ENCODE peak calls at places on chromosome 6, in four cellular contexts. H is transverse colon; X is SJSA1; J is effector memory CD4-positive, alpha-beta T cell. W is an unnamed sample. For H3K4me1 and H3K9me3, the result is how much of the 10 kb centered on the place peaks cover.

GRCh38 chr6:121780325-121781313 is 345.2 kb downstream of the GJA1 start:
- DNase-seq in H (no peak), J (no peak), X (no peak), W (peak)

GRCh38 chr6:48229849-48230248 is 118.9 kb upstream of the PTCHD4 start:
- DNase-seq in X (no peak), H (no peak), J (no peak), W (no peak)

GRCh38 chr6:4403828-4404227 is 268.5 kb upstream of the ECI2 start:
- DNase-seq in J (no peak), X (no peak), H (no peak), W (no peak)

GRCh38 chr6:121697921-121698320 is 262.5 kb downstream of the GJA1 start:
- DNase-seq in X (no peak), H (no peak), J (no peak), W (no peak)

GRCh38 chr6:15247750-15248450 is 2.0 kb downstream of the JARID2 start:
- DNase-seq in X (peak), J (no peak), H (peak), W (peak)

GRCh38 chr6:160306284-160306683 is 41.9 kb upstream of the SLC22A3 start:
- DNase-seq in H (peak), X (no peak), J (no peak), W (no peak)

GRCh38 chr6:139124887-139125672 is 9.8 kb upstream of the HECA start:
- DNase-seq in X (peak), J (peak), H (peak), W (peak)

GRCh38 chr6:82057846-82058554 is 189.5 kb downstream of the IBTK start:
- DNase-seq in J (no peak), X (no peak), H (no peak), W (no peak)

GRCh38 chr6:128710305-128710704 is 172.6 kb upstream of the LAMA2 start:
- DNase-seq in X (no peak), J (no peak), H (no peak), W (no peak)

GRCh38 chr6:157609117-157609516 is 213.9 kb upstream of the SNX9 start:
- DNase-seq in H (no peak), X (no peak), J (no peak), W (no peak)

GRCh38 chr6:24215068-24215467 is 89.1 kb downstream of the NRSN1 start:
- DNase-seq in H (no peak), J (no peak), X (no peak), W (no peak)

GRCh38 chr6:84645000-84645399 is 119.4 kb downstream of the TBX18 start:
- DNase-seq in J (no peak), X (no peak), H (no peak), W (no peak)

GRCh38 chr6:113405326-113406050 is 451.7 kb upstream of the MARCKS start:
- DNase-seq in H (no peak), X (no peak), J (no peak), W (no peak)

GRCh38 chr6:32179746-32180405 is 1.7 kb downstream of the RNF5 start:
- DNase-seq in J (no peak), H (no peak), X (no peak), W (peak)

GRCh38 chr6:32178547-32179440 is 589 bp downstream of the RNF5 start:
- DNase-seq in H (no peak), X (no peak), J (no peak), W (no peak)

GRCh38 chr6:32177182-32177787 is 920 bp upstream of the RNF5 start:
- DNase-seq in H (no peak), J (no peak), X (no peak), W (peak)

GRCh38 chr6:32176476-32177181 is 745 bp upstream of the AGPAT1 start:
- DNase-seq in J (no peak), X (no peak), H (no peak), W (no peak)

DNA sequence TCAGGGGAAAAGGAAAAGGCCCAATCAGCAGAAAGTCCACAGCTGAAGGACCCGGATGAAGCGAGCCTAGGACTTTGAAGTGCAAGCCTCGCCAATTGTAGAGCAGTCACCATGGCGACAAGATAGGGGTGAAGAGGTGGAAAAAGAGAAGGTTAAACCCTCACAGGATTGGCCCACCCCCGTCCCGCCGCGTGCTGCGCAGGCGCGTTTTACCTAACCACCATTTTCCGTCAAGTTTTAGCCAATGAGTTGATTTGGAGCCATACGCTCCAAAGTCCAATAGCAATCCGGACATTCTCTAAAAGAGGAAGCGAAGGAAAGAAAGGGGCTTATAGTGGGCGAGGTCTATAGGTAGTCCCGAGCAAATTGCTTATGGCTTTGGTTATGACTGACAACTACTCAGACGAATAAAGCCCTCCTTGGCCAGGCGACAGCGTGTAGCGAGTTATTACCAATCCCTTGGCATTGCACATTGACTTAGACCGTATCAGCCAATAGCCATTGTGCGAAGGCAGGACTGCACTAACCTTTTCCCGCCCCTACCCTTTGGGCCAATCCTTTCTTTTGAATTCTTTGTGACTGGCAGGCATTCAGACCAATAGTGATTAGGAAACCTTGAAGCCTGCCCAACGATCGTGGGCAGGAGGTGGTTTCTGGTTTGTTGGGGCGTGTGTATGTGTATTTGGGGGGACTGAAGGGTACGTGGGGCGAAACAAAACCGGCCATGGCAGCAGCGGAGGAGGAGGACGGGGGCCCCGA is at the start of gene RNF5:
- DNase-seq in X (peak), J (peak), H (peak), W (peak)
- H3K4me1 ChIP-seq in X (under half), J (under half), H (half or more), W (under half)

DNA sequence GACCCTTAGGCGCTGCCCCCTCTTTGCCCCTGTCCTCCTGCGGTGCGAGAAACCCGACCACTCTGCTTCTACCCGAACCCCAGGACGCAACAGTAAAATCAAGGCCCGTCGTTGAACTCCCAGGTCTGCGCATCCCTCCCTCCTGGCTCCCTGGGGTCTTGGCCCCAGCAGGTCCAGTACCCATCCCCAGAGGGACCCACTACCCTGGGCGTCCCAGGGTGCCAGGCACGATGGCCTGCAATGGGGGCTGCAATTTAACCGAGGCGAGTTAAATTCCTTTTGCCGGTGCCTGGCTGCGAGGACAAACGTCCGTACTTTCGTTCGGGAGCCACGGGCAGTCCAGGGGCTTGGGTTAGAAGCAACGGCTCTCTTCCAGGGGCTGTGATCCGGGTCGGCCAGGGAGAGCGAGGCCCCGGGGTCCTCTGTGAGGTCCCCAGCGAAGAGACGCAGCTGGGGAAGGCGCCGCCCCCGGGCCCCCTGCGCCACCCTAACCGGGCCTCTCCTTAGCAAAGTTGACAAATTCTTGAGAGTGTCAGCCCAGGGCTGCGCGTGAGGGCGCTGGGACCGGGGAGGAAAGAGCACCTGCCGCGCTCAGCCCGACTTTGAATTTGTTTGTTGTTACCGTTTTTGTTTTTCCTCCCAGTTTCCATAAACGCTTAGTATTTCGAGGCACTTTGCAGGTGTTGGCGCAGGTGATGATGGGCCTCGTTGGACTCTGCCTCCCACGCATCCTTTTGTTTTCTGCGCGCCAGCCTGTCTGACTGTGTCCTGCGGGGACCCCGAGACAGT is 6.1 kb downstream of the OLIG3 start:
- DNase-seq in J (no peak), H (no peak), X (no peak), W (no peak)
- H3K4me3 ChIP-seq in J (peak), H (peak), X (no peak), W (no peak)

GRCh38 chr6:61622601-61623000 is 663.4 kb downstream of the KHDRBS2 start:
- DNase-seq in J (no peak), X (no peak), H (no peak), W (no peak)
- H3K9me3 ChIP-seq in J (under half), X (under half), H (under half), W (under half)

DNA sequence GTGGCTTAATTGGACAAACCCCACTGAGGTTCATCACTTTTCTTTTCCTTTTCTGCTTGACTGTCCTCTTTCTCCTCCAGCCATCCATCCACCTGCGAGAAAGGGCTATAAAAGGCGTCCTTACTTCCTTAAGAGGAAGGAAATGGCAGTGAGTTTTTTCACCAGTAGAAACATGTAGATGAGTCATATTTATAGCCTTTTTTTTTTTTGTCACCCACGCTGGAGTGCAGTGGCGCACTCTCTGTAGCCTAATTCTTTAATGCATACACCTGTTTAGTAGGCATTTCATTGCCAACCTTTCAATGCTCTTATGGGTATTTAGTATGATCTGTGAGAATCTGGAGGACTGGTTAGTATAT is 15.3 kb upstream of the IFNGR1 start:
- DNase-seq in X (no peak), J (peak), H (peak), W (no peak)
- H3K4me1 ChIP-seq in X (half or more), J (under half), H (under half), W (under half)